ENCODE peak calls at places on chromosomes 4 and X, in nine cellular contexts. H is anterior cingulate cortex; J is lung microvascular endothelial cell; N is ovary; V is GF-D8; U is cardiac fibroblast; K is posterior cingulate gyrus; Y is ELR; I is stimulated activated CD8-positive, alpha-beta memory T cell treated with anti-CD3 and anti-CD28 coated beads, Interleukin-2, amount 100 ng/mL, for 48 hours. D is an unnamed sample.

GRCh38 chrX:71184803-71185495 is 38.1 kb upstream of the GJB1 start:
- DNase-seq in J (no peak), Y (no peak), V (no peak), N (no peak), K (no peak), H (no peak), U (no peak), I (no peak), D (no peak)

GRCh38 chr4:151429957-151430548 is 21.1 kb downstream of the FHIP1A start:
- DNase-seq in Y (no peak), V (no peak), H (no peak), K (no peak), U (no peak), N (no peak), J (no peak), I (no peak), D (no peak)

GRCh38 chr4:99876946-99877345 is 17.3 kb downstream of the LAMTOR3 start:
- DNase-seq in V (no peak), U (no peak), N (no peak), K (no peak), J (no peak), H (no peak), I (no peak), Y (no peak), D (no peak)

GRCh38 chr4:139611391-139611790 is 54.2 kb upstream of the MGST2 start:
- DNase-seq in Y (no peak), I (no peak), H (no peak), K (no peak), J (no peak), N (no peak), U (no peak), V (no peak), D (no peak)

GRCh38 chr4:112086036-112086434 is 59.2 kb upstream of the FAM241A start:
- DNase-seq in N (no peak), Y (no peak), J (no peak), U (no peak), H (no peak), V (no peak), I (no peak), K (no peak), D (no peak)

GRCh38 chr4:6909970-6910339 is 329 bp downstream of the TBC1D14 start:
- DNase-seq in Y (peak), I (no peak), K (peak), U (no peak), H (no peak), N (peak), V (no peak), J (no peak), D (peak)

GRCh38 chrX:103254171-103254824 is 657 bp downstream of the TCEAL8 start:
- DNase-seq in U (peak), J (peak), N (peak), V (no peak), Y (peak), I (peak), H (peak), K (peak), D (peak)

GRCh38 chr4:184344899-184345572 is 127.4 kb upstream of the ENPP6 start:
- DNase-seq in N (no peak), I (no peak), J (no peak), H (no peak), K (no peak), V (no peak), U (no peak), Y (no peak), D (no peak)

GRCh38 chrX:133645977-133646750 is 230.9 kb upstream of the GPC4 start:
- DNase-seq in V (no peak), J (no peak), N (no peak), H (no peak), Y (no peak), U (peak), K (no peak), I (no peak), D (no peak)

GRCh38 chrX:31603411-31604120 is 531.7 kb upstream of the FTHL17 start:
- DNase-seq in Y (no peak), K (no peak), N (no peak), I (no peak), V (no peak), H (no peak), J (peak), U (peak), D (no peak)

GRCh38 chrX:48945517-48946348 is 11.7 kb downstream of the OTUD5 start:
- DNase-seq in U (peak), V (no peak), I (no peak), J (peak), Y (peak), N (peak), K (no peak), H (no peak), D (no peak)

GRCh38 chr4:139554726-139555072 is 1.3 kb downstream of the SETD7 start:
- DNase-seq in U (no peak), I (no peak), J (no peak), K (no peak), Y (no peak), V (no peak), H (no peak), N (no peak), D (no peak)

GRCh38 chr4:175511861-175512260 is 300.2 kb downstream of the GPM6A start:
- DNase-seq in Y (no peak), I (no peak), V (no peak), U (no peak), N (no peak), J (no peak), K (no peak), H (no peak), D (no peak)

GRCh38 chrX:14362731-14363130 is 166.6 kb upstream of the GLRA2 start:
- DNase-seq in Y (no peak), H (no peak), J (no peak), I (no peak), V (no peak), N (no peak), K (no peak), U (no peak), D (no peak)

GRCh38 chrX:7334253-7334935 is 186.4 kb upstream of the PUDP start:
- DNase-seq in U (peak), N (no peak), K (no peak), H (no peak), I (no peak), V (no peak), J (peak), Y (peak), D (no peak)

GRCh38 chr4:36651253-36651652 is 369.8 kb downstream of the DTHD1 start:
- DNase-seq in J (no peak), U (no peak), N (no peak), Y (no peak), H (no peak), I (no peak), K (no peak), V (no peak), D (no peak)

GRCh38 chr4:54427826-54428225 is 198.7 kb downstream of the PDGFRA start:
- DNase-seq in J (no peak), Y (no peak), V (no peak), N (no peak), H (no peak), I (no peak), U (no peak), K (no peak), D (no peak)

GRCh38 chr4:78779280-78779679 is 3.1 kb downstream of the BMP2K start:
- DNase-seq in U (no peak), N (no peak), J (peak), K (no peak), I (no peak), H (no peak), Y (peak), V (no peak), D (no peak)

GRCh38 chr4:90121961-90122748 is 5.0 kb upstream of the CCSER1 start:
- DNase-seq in Y (peak), N (no peak), I (no peak), H (no peak), J (peak), U (no peak), V (no peak), K (peak), D (no peak)

GRCh38 chrX:153769865-153770605 is 6.0 kb downstream of the PLXNB3 start:
- DNase-seq in J (no peak), U (no peak), K (peak), Y (no peak), N (peak), H (no peak), I (no peak), V (no peak), D (no peak)

GRCh38 chrX:124010157-124010556 is 48.7 kb downstream of the STAG2 start:
- DNase-seq in I (no peak), N (no peak), K (no peak), V (no peak), J (no peak), H (no peak), Y (peak), U (no peak), D (no peak)

GRCh38 chr4:8594097-8595038 is 1.8 kb downstream of the CPZ start:
- DNase-seq in U (peak), I (no peak), J (peak), K (peak), H (no peak), V (peak), Y (peak), N (peak), D (peak)

GRCh38 chr4:151887151-151887815 is 126.5 kb upstream of the GATB start:
- DNase-seq in J (peak), I (no peak), V (no peak), Y (peak), K (no peak), N (no peak), U (peak), H (peak), D (no peak)

GRCh38 chr4:38866973-38867477 is 581 bp upstream of the FAM114A1 start:
- DNase-seq in K (no peak), V (no peak), I (no peak), J (no peak), Y (no peak), N (no peak), H (no peak), U (no peak), D (no peak)

GRCh38 chr4:5999830-6000365 is 18.3 kb downstream of the C4orf50 start:
- DNase-seq in N (no peak), K (no peak), H (no peak), Y (no peak), V (no peak), J (no peak), U (no peak), I (no peak), D (no peak)

GRCh38 chr4:137794779-137795178 is 262.5 kb upstream of the PCDH18 start:
- DNase-seq in U (peak), N (no peak), K (no peak), V (no peak), I (no peak), H (no peak), J (no peak), Y (peak), D (no peak)

D was measured in progenitor cell of endocrine pancreas.